ENCODE peak calls at places on chromosome 12, in four cellular contexts. L, X, I and E are unnamed samples.

GRCh38 chr12:1189163-1189562 is 198.1 kb downstream of the ERC1 start:
- DNase-seq in X (no peak), I (no peak), L (no peak), E (no peak)

GRCh38 chr12:15719230-15719629 is 70.0 kb downstream of the EPS8 start:
- DNase-seq in I (no peak), L (no peak), X (peak), E (no peak)

GRCh38 chr12:54421873-54422250 is 2.8 kb upstream of the ITGA5 start:
- DNase-seq in L (no peak), I (no peak), X (no peak), E (no peak)

GRCh38 chr12:52033506-52034258 is 17.6 kb upstream of the NR4A1 start:
- DNase-seq in L (no peak), X (no peak), I (no peak), E (no peak)

GRCh38 chr12:110821917-110822316 is 24.9 kb upstream of the CCDC63 start:
- DNase-seq in L (no peak), I (no peak), X (no peak), E (no peak)

GRCh38 chr12:105876426-105876927 is 262.3 kb downstream of the NUAK1 start:
- DNase-seq in I (no peak), L (no peak), X (no peak), E (no peak)

GRCh38 chr12:82625523-82625922 is 61.2 kb upstream of the TMTC2 start:
- DNase-seq in L (no peak), X (no peak), I (no peak), E (no peak)

GRCh38 chr12:4630262-4630661 is 18.6 kb downstream of the AKAP3 start:
- DNase-seq in I (no peak), X (no peak), L (no peak), E (no peak)